ENCODE peak calls at places on chromosomes 13 and 19, in six cellular contexts. One of them, this sample, is unnamed.

GRCh38 chr13:40993987-40994386 is 25.1 kb downstream of the ELF1 start:
- DNase-seq in suprapubic skin: no peak
- DNase-seq in adrenal gland: no peak
- DNase-seq in fibroblast of lung: no peak
- DNase-seq in cardiac fibroblast: no peak
- DNase-seq in AG10803: no peak
- DNase-seq in this sample: no peak

GRCh38 chr13:43648733-43649132 is 138.0 kb downstream of the ENOX1 start:
- DNase-seq in suprapubic skin: no peak
- DNase-seq in adrenal gland: no peak
- DNase-seq in fibroblast of lung: peak
- DNase-seq in cardiac fibroblast: no peak
- DNase-seq in AG10803: no peak
- DNase-seq in this sample: no peak

GRCh38 chr19:611506-611869 is 21.8 kb downstream of the HCN2 start:
- DNase-seq in suprapubic skin: no peak
- DNase-seq in adrenal gland: no peak
- DNase-seq in fibroblast of lung: peak
- DNase-seq in cardiac fibroblast: peak
- DNase-seq in AG10803: peak
- DNase-seq in this sample: no peak

GRCh38 chr19:1214862-1215731 is 9.5 kb downstream of the STK11 start:
- DNase-seq in suprapubic skin: no peak
- DNase-seq in adrenal gland: peak
- DNase-seq in fibroblast of lung: peak
- DNase-seq in cardiac fibroblast: no peak
- DNase-seq in AG10803: no peak
- DNase-seq in this sample: no peak

GRCh38 chr13:51647067-51647466 is 62.8 kb downstream of the WDFY2 start:
- DNase-seq in suprapubic skin: no peak
- DNase-seq in adrenal gland: no peak
- DNase-seq in fibroblast of lung: no peak
- DNase-seq in cardiac fibroblast: no peak
- DNase-seq in AG10803: no peak
- DNase-seq in this sample: no peak

GRCh38 chr19:18961767-18962423 is 20.9 kb upstream of the HOMER3 start:
- DNase-seq in suprapubic skin: no peak
- DNase-seq in adrenal gland: no peak
- DNase-seq in fibroblast of lung: no peak
- DNase-seq in cardiac fibroblast: no peak
- DNase-seq in AG10803: no peak
- DNase-seq in this sample: no peak

GRCh38 chr13:85597790-85598500 is 201.3 kb downstream of the SLITRK6 start:
- DNase-seq in suprapubic skin: no peak
- DNase-seq in adrenal gland: no peak
- DNase-seq in fibroblast of lung: peak
- DNase-seq in cardiac fibroblast: peak
- DNase-seq in AG10803: no peak
- DNase-seq in this sample: no peak

GRCh38 chr13:59734393-59734792 is 429.3 kb downstream of the DIAPH3 start:
- DNase-seq in suprapubic skin: no peak
- DNase-seq in adrenal gland: no peak
- DNase-seq in fibroblast of lung: no peak
- DNase-seq in cardiac fibroblast: no peak
- DNase-seq in AG10803: no peak
- DNase-seq in this sample: peak

GRCh38 chr13:25286308-25286968 is 850 bp downstream of the MTMR6 start:
- DNase-seq in suprapubic skin: no peak
- DNase-seq in adrenal gland: peak
- DNase-seq in fibroblast of lung: peak
- DNase-seq in cardiac fibroblast: peak
- DNase-seq in AG10803: peak
- DNase-seq in this sample: peak

GRCh38 chr19:17865364-17866311 is 5.9 kb downstream of the RPL18A start:
- DNase-seq in suprapubic skin: no peak
- DNase-seq in adrenal gland: no peak
- DNase-seq in fibroblast of lung: no peak
- DNase-seq in cardiac fibroblast: peak
- DNase-seq in AG10803: no peak
- DNase-seq in this sample: no peak

GRCh38 chr13:57340878-57341277 is 173.9 kb downstream of the PRR20E start:
- DNase-seq in suprapubic skin: no peak
- DNase-seq in adrenal gland: no peak
- DNase-seq in fibroblast of lung: no peak
- DNase-seq in cardiac fibroblast: no peak
- DNase-seq in AG10803: no peak
- DNase-seq in this sample: no peak

GRCh38 chr19:13207237-13208130 is 57.3 kb downstream of the IER2 start:
- DNase-seq in suprapubic skin: no peak
- DNase-seq in adrenal gland: no peak
- DNase-seq in fibroblast of lung: no peak
- DNase-seq in cardiac fibroblast: peak
- DNase-seq in AG10803: peak
- DNase-seq in this sample: no peak

GRCh38 chr13:92640936-92641335 is 585.7 kb upstream of the GPC6 start:
- DNase-seq in suprapubic skin: no peak
- DNase-seq in adrenal gland: no peak
- DNase-seq in fibroblast of lung: peak
- DNase-seq in cardiac fibroblast: no peak
- DNase-seq in AG10803: no peak
- DNase-seq in this sample: no peak

GRCh38 chr19:7942981-7943443 is 454 bp downstream of the TIMM44 start:
- DNase-seq in suprapubic skin: peak
- DNase-seq in adrenal gland: no peak
- DNase-seq in fibroblast of lung: no peak
- DNase-seq in cardiac fibroblast: no peak
- DNase-seq in AG10803: no peak
- DNase-seq in this sample: no peak

GRCh38 chr13:31207630-31208549 is 8.1 kb downstream of the B3GLCT start:
- DNase-seq in suprapubic skin: no peak
- DNase-seq in adrenal gland: no peak
- DNase-seq in fibroblast of lung: peak
- DNase-seq in cardiac fibroblast: peak
- DNase-seq in AG10803: peak
- DNase-seq in this sample: no peak

GRCh38 chr19:5016268-5016667 is 47.4 kb downstream of the KDM4B start:
- DNase-seq in suprapubic skin: no peak
- DNase-seq in adrenal gland: no peak
- DNase-seq in fibroblast of lung: no peak
- DNase-seq in cardiac fibroblast: no peak
- DNase-seq in AG10803: no peak
- DNase-seq in this sample: no peak

GRCh38 chr19:4803736-4804695 is 12.5 kb downstream of the FEM1A start:
- DNase-seq in suprapubic skin: no peak
- DNase-seq in adrenal gland: peak
- DNase-seq in fibroblast of lung: peak
- DNase-seq in cardiac fibroblast: no peak
- DNase-seq in AG10803: peak
- DNase-seq in this sample: no peak

GRCh38 chr13:79126706-79127105 is 279.3 kb downstream of the RBM26 start:
- DNase-seq in suprapubic skin: no peak
- DNase-seq in adrenal gland: no peak
- DNase-seq in fibroblast of lung: no peak
- DNase-seq in cardiac fibroblast: no peak
- DNase-seq in AG10803: no peak
- DNase-seq in this sample: no peak

GRCh38 chr13:110942248-110942981 is 27.5 kb upstream of the ANKRD10 start:
- DNase-seq in suprapubic skin: no peak
- DNase-seq in adrenal gland: no peak
- DNase-seq in fibroblast of lung: peak
- DNase-seq in cardiac fibroblast: peak
- DNase-seq in AG10803: no peak
- DNase-seq in this sample: peak

GRCh38 chr19:35995655-35995993 is 636 bp downstream of the SDHAF1 start:
- DNase-seq in suprapubic skin: no peak
- DNase-seq in adrenal gland: peak
- DNase-seq in fibroblast of lung: peak
- DNase-seq in cardiac fibroblast: peak
- DNase-seq in AG10803: peak
- DNase-seq in this sample: no peak

GRCh38 chr13:112990783-112991182 is 21.8 kb downstream of the MCF2L start:
- DNase-seq in suprapubic skin: no peak
- DNase-seq in adrenal gland: no peak
- DNase-seq in fibroblast of lung: no peak
- DNase-seq in cardiac fibroblast: no peak
- DNase-seq in AG10803: no peak
- DNase-seq in this sample: no peak

GRCh38 chr13:78601124-78601885 is 2.0 kb downstream of the POU4F1 start:
- DNase-seq in suprapubic skin: no peak
- DNase-seq in adrenal gland: no peak
- DNase-seq in fibroblast of lung: peak
- DNase-seq in cardiac fibroblast: no peak
- DNase-seq in AG10803: no peak
- DNase-seq in this sample: no peak

GRCh38 chr13:112102243-112102642 is 35.3 kb downstream of the SOX1 start:
- DNase-seq in suprapubic skin: no peak
- DNase-seq in adrenal gland: no peak
- DNase-seq in fibroblast of lung: no peak
- DNase-seq in cardiac fibroblast: no peak
- DNase-seq in AG10803: no peak
- DNase-seq in this sample: no peak

GRCh38 chr19:38497907-38498306 is 64.4 kb downstream of the RYR1 start:
- DNase-seq in suprapubic skin: no peak
- DNase-seq in adrenal gland: no peak
- DNase-seq in fibroblast of lung: no peak
- DNase-seq in cardiac fibroblast: no peak
- DNase-seq in AG10803: no peak
- DNase-seq in this sample: no peak

GRCh38 chr13:98879127-98879520 is 98.7 kb downstream of the DOCK9 start:
- DNase-seq in suprapubic skin: no peak
- DNase-seq in adrenal gland: no peak
- DNase-seq in fibroblast of lung: no peak
- DNase-seq in cardiac fibroblast: no peak
- DNase-seq in AG10803: no peak
- DNase-seq in this sample: no peak
- TF ChIP-seq CTCF in suprapubic skin: no peak
- TF ChIP-seq CTCF in adrenal gland: no peak
- TF ChIP-seq CTCF in fibroblast of lung: peak
- TF ChIP-seq CTCF in cardiac fibroblast: no peak
- TF ChIP-seq CTCF in AG10803: no peak
- TF ChIP-seq CTCF in this sample: no peak

GRCh38 chr13:35489050-35489449 is 12.6 kb upstream of the MAB21L1 start:
- DNase-seq in suprapubic skin: no peak
- DNase-seq in adrenal gland: no peak
- DNase-seq in fibroblast of lung: no peak
- DNase-seq in cardiac fibroblast: no peak
- DNase-seq in AG10803: peak
- DNase-seq in this sample: no peak
- H3K4me3 ChIP-seq in suprapubic skin: no peak
- H3K4me3 ChIP-seq in adrenal gland: no peak
- H3K4me3 ChIP-seq in fibroblast of lung: no peak
- H3K4me3 ChIP-seq in cardiac fibroblast: no peak
- H3K4me3 ChIP-seq in AG10803: no peak
- H3K4me3 ChIP-seq in this sample: no peak

GRCh38 chr13:27170521-27171243 is 929 bp downstream of the USP12 start:
- DNase-seq in suprapubic skin: peak
- DNase-seq in adrenal gland: peak
- DNase-seq in fibroblast of lung: no peak
- DNase-seq in cardiac fibroblast: no peak
- DNase-seq in AG10803: no peak
- DNase-seq in this sample: no peak
- TF ChIP-seq CTCF in suprapubic skin: no peak
- TF ChIP-seq CTCF in adrenal gland: no peak
- TF ChIP-seq CTCF in fibroblast of lung: no peak
- TF ChIP-seq CTCF in cardiac fibroblast: no peak
- TF ChIP-seq CTCF in AG10803: no peak
- TF ChIP-seq CTCF in this sample: no peak

GRCh38 chr19:48614436-48615144 is at the start of gene FAM83E:
- DNase-seq in suprapubic skin: peak
- DNase-seq in adrenal gland: peak
- DNase-seq in fibroblast of lung: no peak
- DNase-seq in cardiac fibroblast: no peak
- DNase-seq in AG10803: no peak
- DNase-seq in this sample: no peak
- H3K4me3 ChIP-seq in suprapubic skin: peak
- H3K4me3 ChIP-seq in adrenal gland: no peak
- H3K4me3 ChIP-seq in fibroblast of lung: no peak
- H3K4me3 ChIP-seq in cardiac fibroblast: no peak
- H3K4me3 ChIP-seq in AG10803: no peak
- H3K4me3 ChIP-seq in this sample: no peak

DNA sequence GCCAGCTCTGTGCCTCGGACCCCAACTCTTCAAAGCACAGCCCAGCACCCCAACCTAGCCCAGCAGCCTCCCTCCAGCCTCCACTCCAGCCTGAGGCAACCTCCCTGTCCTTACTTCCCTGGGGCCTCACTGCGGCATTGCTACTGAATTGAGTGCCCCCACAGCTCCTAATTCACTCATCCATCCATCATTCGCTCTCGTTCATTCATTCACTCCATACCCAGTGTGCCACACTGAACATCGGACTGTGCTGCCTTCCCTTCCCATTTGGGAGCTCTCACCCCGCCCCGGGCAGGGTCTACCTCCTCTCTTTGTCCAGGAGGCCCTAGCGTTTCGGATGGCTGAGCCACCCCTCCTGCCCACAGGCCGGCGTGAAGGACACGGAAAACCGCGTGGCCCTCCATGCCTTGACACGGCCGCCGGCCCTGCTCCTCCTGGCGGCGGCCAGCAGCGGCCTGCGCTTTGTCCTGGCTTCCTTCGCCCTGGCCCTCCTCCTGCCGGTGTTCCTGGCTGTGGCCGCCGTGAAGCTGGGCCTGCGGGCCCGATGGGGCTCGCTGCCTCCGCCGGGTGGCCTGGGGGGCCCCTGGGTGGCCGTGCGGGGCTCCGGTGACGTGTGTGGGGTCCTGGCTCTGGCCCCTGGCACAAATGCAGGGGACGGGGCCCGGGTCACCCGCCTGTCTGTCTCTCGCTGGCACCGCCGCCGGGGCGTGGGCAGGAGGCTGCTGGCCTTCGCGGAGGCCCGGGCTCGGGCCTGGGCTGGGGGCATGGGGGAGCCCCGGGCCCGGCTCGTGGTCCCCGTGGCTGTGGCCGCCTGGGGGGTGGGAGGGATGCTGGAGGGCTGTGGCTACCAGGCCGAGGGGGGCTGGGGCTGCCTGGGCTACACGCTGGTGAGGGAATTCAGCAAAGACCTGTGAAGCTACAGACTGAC is 1.3 kb downstream of the NAT14 start:
- DNase-seq in suprapubic skin: peak
- DNase-seq in adrenal gland: peak
- DNase-seq in fibroblast of lung: no peak
- DNase-seq in cardiac fibroblast: no peak
- DNase-seq in AG10803: peak
- DNase-seq in this sample: no peak
- TF ChIP-seq CTCF in suprapubic skin: no peak
- TF ChIP-seq CTCF in adrenal gland: peak
- TF ChIP-seq CTCF in fibroblast of lung: no peak
- TF ChIP-seq CTCF in cardiac fibroblast: peak
- TF ChIP-seq CTCF in AG10803: peak
- TF ChIP-seq CTCF in this sample: no peak